ENCODE peak calls at places on chromosome 10, in nine cellular contexts. V is GM23248, U is neuronal stem cell, Z is IMR-90, T is mesenchymal stem cell, R is fibroblast of lung, Y is colonic mucosa, O is H1, Q is endothelial cell of umbilical vein. X is an unnamed sample. For H3K4me1, the result is how much of the 10 kb centered on the place peaks cover.

GRCh38 chr10:69160809-69161225 is 19.2 kb upstream of the SUPV3L1 start:
- DNase-seq in V (peak), O (no peak), T (peak), Y (no peak), R (peak), U (no peak), Q (no peak), Z (peak), X (no peak)

GRCh38 chr10:131841131-131841661 is 59.6 kb upstream of the PPP2R2D start:
- DNase-seq in Q (no peak), O (no peak), Z (no peak), U (no peak), Y (no peak), T (no peak), V (no peak), R (no peak), X (peak)

GRCh38 chr10:4947039-4947634 is 16.1 kb upstream of the AKR1C1 start:
- DNase-seq in O (no peak), V (peak), Q (no peak), Y (no peak), Z (peak), U (no peak), T (peak), R (peak), X (no peak)

GRCh38 chr10:29370612-29371092 is 81.8 kb downstream of the LYZL1 start:
- DNase-seq in O (no peak), T (no peak), V (peak), Q (no peak), Y (no peak), Z (no peak), R (no peak), U (no peak), X (no peak)

GRCh38 chr10:91597397-91597881 is 35.4 kb downstream of the PPP1R3C start:
- DNase-seq in Y (no peak), O (no peak), T (peak), R (peak), Q (no peak), U (no peak), V (peak), Z (peak), X (no peak)

GRCh38 chr10:24843256-24843655 is 109.2 kb downstream of the PRTFDC1 start:
- DNase-seq in Z (no peak), Q (no peak), T (no peak), V (no peak), U (no peak), R (no peak), Y (no peak), O (no peak), X (no peak)

GRCh38 chr10:84076047-84076388 is 63.3 kb upstream of the GHITM start:
- DNase-seq in T (peak), Z (peak), Q (no peak), U (no peak), O (no peak), R (peak), Y (no peak), V (peak), X (no peak)

GRCh38 chr10:74307061-74307651 is 156.1 kb downstream of the ADK start:
- DNase-seq in R (no peak), O (no peak), U (no peak), Y (no peak), Z (no peak), V (no peak), T (no peak), Q (no peak), X (no peak)

GRCh38 chr10:42753126-42753506 is 29.5 kb upstream of the BMS1 start:
- DNase-seq in V (peak), R (peak), O (peak), U (peak), Q (peak), Z (peak), T (peak), Y (peak), X (peak)

GRCh38 chr10:22833781-22834180 is 94.1 kb upstream of the ARMC3 start:
- DNase-seq in Q (no peak), V (no peak), U (no peak), O (no peak), Z (no peak), R (no peak), T (no peak), Y (no peak), X (no peak)

GRCh38 chr10:58178811-58179210 is 88.9 kb downstream of the IPMK start:
- DNase-seq in Y (no peak), Z (peak), O (no peak), V (peak), Q (peak), T (peak), U (no peak), R (peak), X (no peak)

GRCh38 chr10:91908358-91909177 is 718 bp downstream of the FGFBP3 start:
- DNase-seq in O (peak), Q (peak), Y (peak), Z (peak), V (peak), U (no peak), T (peak), R (peak), X (peak)

GRCh38 chr10:122565766-122566206 is 5.2 kb downstream of the DMBT1 start:
- DNase-seq in T (peak), Y (peak), R (peak), V (peak), Z (peak), Q (peak), O (peak), U (peak), X (peak)

GRCh38 chr10:54402576-54402975 is 398.5 kb downstream of the PCDH15 start:
- DNase-seq in U (peak), Q (peak), R (peak), V (peak), T (peak), O (no peak), Z (peak), Y (no peak), X (peak)

GRCh38 chr10:78524342-78524741 is 490.7 kb downstream of the RPS24 start:
- DNase-seq in Q (no peak), U (no peak), Y (no peak), V (no peak), Z (no peak), R (no peak), T (no peak), O (no peak), X (peak)

GRCh38 chr10:11242443-11243386 is 225.0 kb downstream of the CELF2 start:
- DNase-seq in R (peak), T (peak), O (no peak), Z (peak), Q (peak), U (no peak), V (peak), Y (peak), X (no peak)

GRCh38 chr10:7980196-7980595 is 74.3 kb upstream of the GATA3 start:
- DNase-seq in U (no peak), O (no peak), Z (no peak), V (no peak), Y (no peak), Q (peak), R (no peak), T (no peak), X (no peak)

GRCh38 chr10:49089789-49090595 is 25.3 kb downstream of the VSTM4 start:
- DNase-seq in Q (no peak), V (peak), U (no peak), T (peak), O (no peak), Z (peak), R (peak), Y (no peak), X (no peak)

GRCh38 chr10:103630156-103630555 is 136.7 kb downstream of the NEURL1 start:
- DNase-seq in Q (no peak), Y (no peak), Z (no peak), T (peak), U (no peak), O (no peak), V (no peak), R (no peak), X (no peak)

GRCh38 chr10:77212632-77213031 is 425.0 kb downstream of the KCNMA1 start:
- DNase-seq in U (no peak), V (no peak), T (no peak), R (no peak), O (no peak), Z (no peak), Q (no peak), Y (no peak), X (no peak)

GRCh38 chr10:93968452-93969044 is 25.2 kb upstream of the PLCE1 start:
- DNase-seq in O (no peak), R (no peak), T (no peak), V (no peak), Y (no peak), U (no peak), Z (no peak), Q (no peak), X (no peak)

GRCh38 chr10:58817499-58817898 is 304.8 kb downstream of the BICC1 start:
- DNase-seq in U (no peak), O (no peak), T (peak), V (no peak), Q (peak), Z (peak), R (no peak), Y (no peak), X (no peak)

GRCh38 chr10:50452603-50453002 is 171.2 kb downstream of the SGMS1 start:
- DNase-seq in Y (no peak), U (no peak), R (no peak), Z (no peak), T (no peak), O (no peak), V (no peak), Q (no peak), X (no peak)

GRCh38 chr10:86500846-86501245 is 20.7 kb downstream of the WAPL start:
- DNase-seq in Y (no peak), R (no peak), T (peak), Q (no peak), U (no peak), V (peak), O (no peak), Z (peak), X (no peak)
- H3K9ac ChIP-seq in Y (no peak), R (no peak), T (peak), Q (no peak), U (no peak), V (no peak), O (no peak), Z (no peak), X (no peak)

DNA sequence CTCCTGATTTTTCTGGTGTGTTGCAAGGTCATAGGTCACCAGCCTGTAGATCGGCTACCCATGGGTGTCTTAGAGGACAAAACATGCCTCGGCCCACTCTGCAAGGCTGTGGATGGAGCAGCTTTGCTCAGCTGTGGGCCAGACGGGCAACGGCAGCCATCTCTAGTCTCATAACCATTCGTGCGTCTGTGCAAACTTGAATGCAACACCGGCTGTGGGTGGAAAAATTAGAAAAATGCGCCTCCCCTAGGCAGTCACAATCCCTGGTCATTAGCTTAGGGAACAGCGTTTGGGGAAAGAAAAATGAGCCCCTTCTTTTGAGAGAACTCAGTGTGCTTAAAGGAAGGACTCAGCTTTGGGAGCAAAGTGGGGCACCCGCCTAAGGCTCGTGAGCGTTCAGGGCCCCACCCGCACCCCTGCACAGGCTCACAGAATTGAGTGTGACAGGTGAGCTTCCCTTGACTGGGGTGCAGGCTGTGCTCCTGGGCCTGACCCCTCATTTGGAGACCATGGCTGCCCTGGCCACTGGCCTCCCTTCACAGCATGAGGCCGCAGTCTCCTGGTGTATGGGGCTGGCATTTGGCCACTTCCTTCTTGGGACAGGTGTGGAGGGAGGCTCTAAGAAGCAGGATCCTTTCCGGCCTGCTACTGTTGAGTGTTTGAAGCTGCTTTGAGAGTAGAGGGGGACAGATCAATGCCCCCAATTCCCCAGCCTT is 148.0 kb downstream of the C10orf105 start:
- DNase-seq in T (no peak), O (no peak), Z (no peak), Y (no peak), R (no peak), Q (no peak), U (no peak), V (no peak), X (no peak)
- H3K4me3 ChIP-seq in T (no peak), O (no peak), Z (no peak), Y (no peak), R (no peak), Q (no peak), U (no peak), V (no peak), X (no peak)

GRCh38 chr10:6221192-6221940 is 18.6 kb downstream of the PFKFB3 start:
- DNase-seq in O (no peak), V (no peak), Q (no peak), Z (no peak), T (no peak), R (no peak), Y (no peak), U (no peak), X (no peak)
- H3K4me1 ChIP-seq in O (under half), V (under half), Q (under half), Z (under half), T (under half), R (under half), Y (under half), U (under half), X (under half)

GRCh38 chr10:130834573-130834972 is 476.9 kb downstream of the TCERG1L start:
- DNase-seq in U (no peak), V (no peak), O (no peak), Z (no peak), T (no peak), Y (no peak), Q (no peak), R (no peak), X (no peak)
- H3K9ac ChIP-seq in U (no peak), V (no peak), O (no peak), Z (no peak), T (no peak), Y (no peak), Q (no peak), R (no peak), X (no peak)

DNA sequence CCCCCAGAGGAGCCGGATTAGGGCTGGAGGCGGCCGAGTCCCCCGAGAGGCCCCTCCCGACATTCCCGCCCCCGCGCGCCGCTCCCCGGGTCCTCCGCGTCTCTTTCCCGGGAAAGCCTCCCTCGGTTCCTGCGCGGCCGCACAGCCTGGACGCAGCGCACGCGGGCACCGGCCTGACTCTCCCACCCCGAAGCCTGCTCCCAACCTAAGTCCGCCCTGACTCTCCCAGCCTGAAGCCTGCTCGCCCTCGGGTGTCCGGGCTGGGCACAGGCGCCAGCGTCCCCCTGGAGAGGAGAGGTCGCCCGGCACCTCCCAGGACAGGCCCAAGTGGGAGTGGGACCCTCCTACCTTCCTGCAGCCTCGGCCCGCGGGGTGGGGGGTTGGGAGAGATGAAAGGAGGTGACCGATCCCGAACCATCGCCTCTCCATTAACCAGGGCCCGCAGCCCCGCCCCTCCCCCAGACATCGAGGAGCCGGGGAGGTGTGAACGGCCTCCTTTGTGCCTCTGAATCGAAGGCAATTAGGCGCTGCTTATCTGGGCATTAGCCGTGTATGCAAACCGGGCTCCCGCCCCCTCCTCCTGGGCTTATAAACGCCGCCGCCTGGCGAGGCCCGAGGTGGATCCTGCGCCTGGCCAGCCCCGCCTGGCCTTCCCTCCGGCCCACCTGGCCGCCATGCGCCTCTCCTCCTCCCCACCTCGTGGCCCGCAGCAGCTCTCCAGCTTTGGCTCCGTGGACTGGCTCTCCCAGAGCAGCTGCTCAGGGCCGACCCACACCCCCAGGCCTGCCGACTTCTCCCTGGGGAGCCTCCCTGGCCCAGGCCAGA is at the start of gene VENTX:
- DNase-seq in U (no peak), Y (no peak), Z (no peak), R (no peak), V (no peak), Q (no peak), O (peak), T (no peak), X (peak)
- H3K4me3 ChIP-seq in U (peak), Y (no peak), Z (no peak), R (no peak), V (no peak), Q (no peak), O (peak), T (peak), X (peak)

GRCh38 chr10:102118867-102119266 is 1.3 kb downstream of the LDB1 start:
- DNase-seq in Y (peak), T (peak), Q (peak), R (peak), O (peak), Z (peak), V (peak), U (no peak), X (peak)
- H3K4me1 ChIP-seq in Y (under half), T (under half), Q (half or more), R (under half), O (under half), Z (under half), V (half or more), U (under half), X (under half)

DNA sequence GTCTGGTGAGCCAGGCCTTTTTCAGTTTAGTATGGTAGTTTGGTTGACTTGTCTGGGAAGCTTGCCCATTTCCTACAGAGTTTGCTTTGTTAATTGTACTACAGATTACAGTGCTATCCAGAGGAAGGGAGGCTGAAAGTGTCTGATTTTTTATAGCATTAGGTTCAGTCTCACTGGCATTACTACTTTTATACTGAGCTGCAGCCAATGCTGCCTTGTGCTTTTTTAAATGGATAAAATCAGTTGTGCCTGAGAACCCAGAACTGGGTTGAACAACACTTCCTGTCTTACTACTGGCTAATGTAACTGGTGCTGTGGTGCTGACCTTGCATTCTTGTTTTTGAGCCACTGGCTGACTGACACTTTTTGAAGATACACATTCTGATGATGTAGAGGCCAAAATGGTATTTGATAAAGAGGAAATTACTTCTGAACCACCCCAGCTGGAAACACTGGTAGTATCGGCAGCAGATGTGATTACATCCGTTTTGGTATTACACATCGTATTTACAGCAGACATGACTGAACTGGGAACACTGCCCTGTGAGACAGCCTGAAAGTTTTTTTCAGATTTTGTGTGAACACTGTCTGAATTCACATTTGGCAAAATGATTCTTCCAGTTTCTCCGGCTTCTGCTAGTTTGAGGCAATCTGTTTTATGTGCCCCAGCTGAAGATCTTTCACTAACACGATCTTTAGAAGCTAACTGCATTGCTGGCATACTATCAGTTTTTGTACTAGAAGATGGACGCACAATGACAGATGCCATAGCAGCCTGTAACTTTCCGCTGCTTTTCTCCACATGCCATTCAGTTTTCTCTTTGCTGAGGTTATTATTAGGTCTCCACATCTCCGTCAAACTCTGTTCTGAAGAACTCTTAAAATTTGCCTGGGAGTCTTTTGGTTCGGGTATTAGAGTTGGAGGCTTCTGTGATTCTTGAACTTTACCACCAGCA is 74.1 kb downstream of the NRBF2 start:
- DNase-seq in Z (peak), R (peak), V (peak), Q (peak), U (no peak), O (no peak), T (peak), Y (peak), X (no peak)
- H3K9ac ChIP-seq in Z (no peak), R (no peak), V (peak), Q (peak), U (no peak), O (no peak), T (peak), Y (peak), X (no peak)

DNA sequence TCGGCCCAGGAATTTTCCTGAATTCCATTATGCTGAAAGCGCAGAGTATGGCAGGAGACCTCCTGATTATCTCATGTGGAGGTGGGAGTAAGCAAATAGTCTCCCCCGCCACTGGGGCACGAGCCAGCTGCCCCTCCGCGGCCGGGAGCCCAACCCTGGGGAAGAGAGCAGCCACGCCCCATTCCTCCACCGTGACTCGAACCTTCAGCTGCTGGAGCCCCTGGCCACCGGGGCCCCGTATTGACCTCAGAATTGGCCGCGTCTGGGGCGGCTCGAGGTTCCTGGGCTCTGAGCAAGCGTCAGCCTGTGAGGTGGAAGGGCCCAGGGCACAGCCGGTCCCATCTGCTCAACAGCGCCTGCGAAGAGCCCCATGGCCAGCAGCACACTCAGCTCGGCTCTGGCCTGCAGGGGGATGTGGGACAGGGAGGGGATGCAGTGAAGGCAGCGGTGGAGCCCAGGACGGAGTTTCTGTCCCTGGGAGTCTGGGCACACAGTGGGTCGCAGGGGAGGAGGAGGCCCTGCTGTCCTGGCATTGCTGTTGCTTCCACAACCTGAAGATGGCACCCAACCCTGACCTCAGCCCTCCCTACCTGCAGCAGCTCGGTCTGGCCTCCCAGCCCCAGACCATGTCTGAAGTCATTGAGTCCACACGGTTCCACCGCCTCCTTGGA is 97.8 kb downstream of the CHST15 start:
- DNase-seq in R (peak), Y (peak), V (peak), T (peak), Z (peak), Q (peak), O (peak), U (peak), X (peak)
- H3K4me3 ChIP-seq in R (no peak), Y (peak), V (peak), T (peak), Z (no peak), Q (no peak), O (peak), U (peak), X (peak)

GRCh38 chr10:35448687-35449662 is 112.7 kb downstream of the CCNY start:
- DNase-seq in U (no peak), Q (peak), R (no peak), O (no peak), T (peak), Y (no peak), V (no peak), Z (no peak), X (no peak)

GRCh38 chr10:35452847-35453246 is 116.5 kb downstream of the CCNY start:
- DNase-seq in U (no peak), Q (no peak), V (no peak), Z (no peak), T (no peak), Y (no peak), R (no peak), O (no peak), X (no peak)

GRCh38 chr10:35447693-35448407 is 111.5 kb downstream of the CCNY start:
- DNase-seq in R (peak), Q (peak), T (peak), Z (peak), Y (peak), U (no peak), O (no peak), V (peak), X (peak)

GRCh38 chr10:35451103-35452016 is 115.1 kb downstream of the CCNY start:
- DNase-seq in U (no peak), Z (peak), T (peak), Y (no peak), O (no peak), R (no peak), V (peak), Q (no peak), X (peak)

GRCh38 chr10:35449944-35450343 is 113.6 kb downstream of the CCNY start:
- DNase-seq in Z (no peak), T (no peak), R (no peak), U (no peak), Y (no peak), V (no peak), Q (no peak), O (no peak), X (no peak)
- H3K4me1 ChIP-seq in Z (under half), T (under half), R (under half), U (under half), Y (under half), V (half or more), Q (half or more), O (under half), X (under half)

X was measured in endodermal cell.